ENCODE peak calls at places on chromosome 9, in nine cellular contexts. One of them, this sample, is unnamed.

GRCh38 chr9:99253134-99253533 is 31.1 kb downstream of the SEC61B start:
- DNase-seq in A549: no peak
- DNase-seq in CD8-positive, alpha-beta T cell: no peak
- DNase-seq in H1: no peak
- DNase-seq in left lung: no peak
- DNase-seq in dorsolateral prefrontal cortex: no peak
- DNase-seq in mammary epithelial cell: no peak
- DNase-seq in Panc1: no peak
- DNase-seq in upper lobe of right lung: no peak
- DNase-seq in this sample: no peak

GRCh38 chr9:92877531-92878430 is at the start of gene ZNF484:
- DNase-seq in A549: peak
- DNase-seq in CD8-positive, alpha-beta T cell: peak
- DNase-seq in H1: peak
- DNase-seq in left lung: peak
- DNase-seq in dorsolateral prefrontal cortex: peak
- DNase-seq in mammary epithelial cell: peak
- DNase-seq in Panc1: peak
- DNase-seq in upper lobe of right lung: peak
- DNase-seq in this sample: peak

GRCh38 chr9:114612272-114612923 is 1.3 kb downstream of the TMEM268 start:
- DNase-seq in A549: no peak
- DNase-seq in CD8-positive, alpha-beta T cell: no peak
- DNase-seq in H1: no peak
- DNase-seq in left lung: no peak
- DNase-seq in dorsolateral prefrontal cortex: no peak
- DNase-seq in mammary epithelial cell: no peak
- DNase-seq in Panc1: no peak
- DNase-seq in upper lobe of right lung: peak
- DNase-seq in this sample: no peak

GRCh38 chr9:91255327-91255726 is 106.4 kb downstream of the AUH start:
- DNase-seq in A549: no peak
- DNase-seq in CD8-positive, alpha-beta T cell: no peak
- DNase-seq in H1: no peak
- DNase-seq in left lung: no peak
- DNase-seq in dorsolateral prefrontal cortex: no peak
- DNase-seq in mammary epithelial cell: no peak
- DNase-seq in Panc1: no peak
- DNase-seq in upper lobe of right lung: no peak
- DNase-seq in this sample: no peak

GRCh38 chr9:811101-811531 is 30.4 kb upstream of the DMRT1 start:
- DNase-seq in A549: peak
- DNase-seq in CD8-positive, alpha-beta T cell: no peak
- DNase-seq in H1: no peak
- DNase-seq in left lung: peak
- DNase-seq in dorsolateral prefrontal cortex: no peak
- DNase-seq in mammary epithelial cell: peak
- DNase-seq in Panc1: no peak
- DNase-seq in upper lobe of right lung: peak
- DNase-seq in this sample: no peak

GRCh38 chr9:30382271-30382670 is 2002.2 kb upstream of the ACO1 start:
- DNase-seq in A549: no peak
- DNase-seq in CD8-positive, alpha-beta T cell: no peak
- DNase-seq in H1: no peak
- DNase-seq in left lung: no peak
- DNase-seq in dorsolateral prefrontal cortex: no peak
- DNase-seq in mammary epithelial cell: no peak
- DNase-seq in Panc1: no peak
- DNase-seq in upper lobe of right lung: no peak
- DNase-seq in this sample: no peak

GRCh38 chr9:20884985-20885593 is 146.4 kb downstream of the HACD4 start:
- DNase-seq in A549: peak
- DNase-seq in CD8-positive, alpha-beta T cell: peak
- DNase-seq in H1: peak
- DNase-seq in left lung: peak
- DNase-seq in dorsolateral prefrontal cortex: no peak
- DNase-seq in mammary epithelial cell: peak
- DNase-seq in Panc1: peak
- DNase-seq in upper lobe of right lung: no peak
- DNase-seq in this sample: no peak

GRCh38 chr9:4298255-4299005 is 1.4 kb downstream of the GLIS3 start:
- DNase-seq in A549: peak
- DNase-seq in CD8-positive, alpha-beta T cell: no peak
- DNase-seq in H1: no peak
- DNase-seq in left lung: peak
- DNase-seq in dorsolateral prefrontal cortex: no peak
- DNase-seq in mammary epithelial cell: peak
- DNase-seq in Panc1: no peak
- DNase-seq in upper lobe of right lung: peak
- DNase-seq in this sample: peak

GRCh38 chr9:92059045-92059444 is 56.2 kb downstream of the SPTLC1 start:
- DNase-seq in A549: no peak
- DNase-seq in CD8-positive, alpha-beta T cell: no peak
- DNase-seq in H1: no peak
- DNase-seq in left lung: no peak
- DNase-seq in dorsolateral prefrontal cortex: no peak
- DNase-seq in mammary epithelial cell: no peak
- DNase-seq in Panc1: no peak
- DNase-seq in upper lobe of right lung: no peak
- DNase-seq in this sample: no peak

GRCh38 chr9:74534847-74535246 is 37.7 kb downstream of the RORB start:
- DNase-seq in A549: no peak
- DNase-seq in CD8-positive, alpha-beta T cell: no peak
- DNase-seq in H1: no peak
- DNase-seq in left lung: no peak
- DNase-seq in dorsolateral prefrontal cortex: no peak
- DNase-seq in mammary epithelial cell: no peak
- DNase-seq in Panc1: no peak
- DNase-seq in upper lobe of right lung: no peak
- DNase-seq in this sample: no peak

GRCh38 chr9:117737721-117738226 is 33.6 kb downstream of the TLR4 start:
- DNase-seq in A549: no peak
- DNase-seq in CD8-positive, alpha-beta T cell: no peak
- DNase-seq in H1: no peak
- DNase-seq in left lung: no peak
- DNase-seq in dorsolateral prefrontal cortex: peak
- DNase-seq in mammary epithelial cell: no peak
- DNase-seq in Panc1: no peak
- DNase-seq in upper lobe of right lung: no peak
- DNase-seq in this sample: no peak

GRCh38 chr9:135478858-135479468 is 619 bp upstream of the PPP1R26 start:
- DNase-seq in A549: peak
- DNase-seq in CD8-positive, alpha-beta T cell: no peak
- DNase-seq in H1: no peak
- DNase-seq in left lung: peak
- DNase-seq in dorsolateral prefrontal cortex: no peak
- DNase-seq in mammary epithelial cell: peak
- DNase-seq in Panc1: no peak
- DNase-seq in upper lobe of right lung: peak
- DNase-seq in this sample: peak

GRCh38 chr9:136001231-136001630 is 40.1 kb upstream of the UBAC1 start:
- DNase-seq in A549: peak
- DNase-seq in CD8-positive, alpha-beta T cell: no peak
- DNase-seq in H1: no peak
- DNase-seq in left lung: no peak
- DNase-seq in dorsolateral prefrontal cortex: no peak
- DNase-seq in mammary epithelial cell: no peak
- DNase-seq in Panc1: no peak
- DNase-seq in upper lobe of right lung: no peak
- DNase-seq in this sample: no peak

GRCh38 chr9:68981825-68982224 is 32.1 kb downstream of the PRKACG start:
- DNase-seq in A549: no peak
- DNase-seq in CD8-positive, alpha-beta T cell: no peak
- DNase-seq in H1: no peak
- DNase-seq in left lung: no peak
- DNase-seq in dorsolateral prefrontal cortex: no peak
- DNase-seq in mammary epithelial cell: no peak
- DNase-seq in Panc1: no peak
- DNase-seq in upper lobe of right lung: no peak
- DNase-seq in this sample: no peak

GRCh38 chr9:75797181-75797580 is 93.3 kb upstream of the PCSK5 start:
- DNase-seq in A549: no peak
- DNase-seq in CD8-positive, alpha-beta T cell: no peak
- DNase-seq in H1: no peak
- DNase-seq in left lung: no peak
- DNase-seq in dorsolateral prefrontal cortex: no peak
- DNase-seq in mammary epithelial cell: peak
- DNase-seq in Panc1: no peak
- DNase-seq in upper lobe of right lung: no peak
- DNase-seq in this sample: no peak

GRCh38 chr9:93266521-93267001 is 82.6 kb downstream of the WNK2 start:
- DNase-seq in A549: no peak
- DNase-seq in CD8-positive, alpha-beta T cell: no peak
- DNase-seq in H1: no peak
- DNase-seq in left lung: peak
- DNase-seq in dorsolateral prefrontal cortex: no peak
- DNase-seq in mammary epithelial cell: no peak
- DNase-seq in Panc1: no peak
- DNase-seq in upper lobe of right lung: no peak
- DNase-seq in this sample: no peak

GRCh38 chr9:124658165-124659017 is 112.7 kb downstream of the NR6A1 start:
- DNase-seq in A549: peak
- DNase-seq in CD8-positive, alpha-beta T cell: no peak
- DNase-seq in H1: no peak
- DNase-seq in left lung: peak
- DNase-seq in dorsolateral prefrontal cortex: peak
- DNase-seq in mammary epithelial cell: peak
- DNase-seq in Panc1: no peak
- DNase-seq in upper lobe of right lung: peak
- DNase-seq in this sample: no peak

GRCh38 chr9:109499631-109500120 is 1.6 kb upstream of the PTPN3 start:
- DNase-seq in A549: peak
- DNase-seq in CD8-positive, alpha-beta T cell: no peak
- DNase-seq in H1: no peak
- DNase-seq in left lung: peak
- DNase-seq in dorsolateral prefrontal cortex: no peak
- DNase-seq in mammary epithelial cell: no peak
- DNase-seq in Panc1: no peak
- DNase-seq in upper lobe of right lung: peak
- DNase-seq in this sample: peak

GRCh38 chr9:126752376-126752775 is 52.5 kb upstream of the ZBTB43 start:
- DNase-seq in A549: no peak
- DNase-seq in CD8-positive, alpha-beta T cell: no peak
- DNase-seq in H1: no peak
- DNase-seq in left lung: no peak
- DNase-seq in dorsolateral prefrontal cortex: no peak
- DNase-seq in mammary epithelial cell: peak
- DNase-seq in Panc1: no peak
- DNase-seq in upper lobe of right lung: no peak
- DNase-seq in this sample: no peak

GRCh38 chr9:14645648-14646047 is 47.6 kb downstream of the ZDHHC21 start:
- DNase-seq in A549: no peak
- DNase-seq in CD8-positive, alpha-beta T cell: no peak
- DNase-seq in H1: no peak
- DNase-seq in left lung: no peak
- DNase-seq in dorsolateral prefrontal cortex: no peak
- DNase-seq in mammary epithelial cell: no peak
- DNase-seq in Panc1: no peak
- DNase-seq in upper lobe of right lung: no peak
- DNase-seq in this sample: no peak

DNA sequence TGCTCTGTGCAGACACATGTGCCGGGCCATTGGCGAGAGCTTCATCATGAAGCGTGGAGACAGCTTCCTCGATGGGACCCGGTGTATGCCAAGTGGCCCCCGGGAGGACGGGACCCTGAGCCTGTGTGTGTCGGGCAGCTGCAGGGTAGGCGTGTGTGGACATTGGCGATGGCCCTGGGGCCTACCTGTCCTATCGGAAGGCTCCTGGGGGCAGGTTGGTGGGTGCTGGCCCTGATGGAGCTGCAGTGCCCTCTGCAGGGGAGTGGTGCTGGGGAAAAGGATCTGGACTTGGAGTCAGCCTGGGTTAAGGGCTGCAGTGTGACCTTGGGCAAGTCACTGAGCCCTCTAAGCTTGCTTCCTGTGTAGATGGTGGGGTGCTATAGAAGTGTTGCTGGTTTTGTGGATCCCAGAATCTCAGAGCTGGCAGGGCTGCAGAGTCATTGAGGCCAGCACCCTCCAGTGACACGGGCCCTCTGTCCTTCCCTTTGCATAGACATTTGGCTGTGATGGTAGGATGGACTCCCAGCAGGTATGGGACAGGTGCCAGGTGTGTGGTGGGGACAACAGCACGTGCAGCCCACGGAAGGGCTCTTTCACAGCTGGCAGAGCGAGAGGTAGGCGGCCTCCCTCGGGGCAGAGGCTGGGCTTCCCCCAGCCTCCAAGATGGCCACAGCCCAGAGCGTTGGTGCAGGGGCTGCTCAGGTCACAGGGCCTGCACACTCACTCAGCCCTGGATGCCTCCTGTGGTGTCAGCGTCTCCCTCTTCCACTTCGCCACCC is 15.8 kb downstream of the ADAMTS13 start:
- DNase-seq in A549: peak
- DNase-seq in CD8-positive, alpha-beta T cell: no peak
- DNase-seq in H1: no peak
- DNase-seq in left lung: no peak
- DNase-seq in dorsolateral prefrontal cortex: no peak
- DNase-seq in mammary epithelial cell: no peak
- DNase-seq in Panc1: no peak
- DNase-seq in upper lobe of right lung: no peak
- DNase-seq in this sample: no peak
- TF ChIP-seq CTCF in A549: peak
- TF ChIP-seq CTCF in CD8-positive, alpha-beta T cell: no peak
- TF ChIP-seq CTCF in H1: no peak
- TF ChIP-seq CTCF in left lung: no peak
- TF ChIP-seq CTCF in dorsolateral prefrontal cortex: no peak
- TF ChIP-seq CTCF in mammary epithelial cell: no peak
- TF ChIP-seq CTCF in Panc1: no peak
- TF ChIP-seq CTCF in upper lobe of right lung: no peak
- TF ChIP-seq CTCF in this sample: no peak

GRCh38 chr9:111040494-111040893 is 2.2 kb upstream of the LPAR1 start:
- DNase-seq in A549: no peak
- DNase-seq in CD8-positive, alpha-beta T cell: no peak
- DNase-seq in H1: no peak
- DNase-seq in left lung: no peak
- DNase-seq in dorsolateral prefrontal cortex: no peak
- DNase-seq in mammary epithelial cell: peak
- DNase-seq in Panc1: no peak
- DNase-seq in upper lobe of right lung: no peak
- DNase-seq in this sample: no peak
- H3K4me3 ChIP-seq in A549: no peak
- H3K4me3 ChIP-seq in CD8-positive, alpha-beta T cell: no peak
- H3K4me3 ChIP-seq in H1: no peak
- H3K4me3 ChIP-seq in left lung: no peak
- H3K4me3 ChIP-seq in dorsolateral prefrontal cortex: no peak
- H3K4me3 ChIP-seq in mammary epithelial cell: peak
- H3K4me3 ChIP-seq in Panc1: no peak
- H3K4me3 ChIP-seq in upper lobe of right lung: no peak
- H3K4me3 ChIP-seq in this sample: no peak

GRCh38 chr9:131030239-131030977 is 21.4 kb downstream of the LAMC3 start:
- DNase-seq in A549: no peak
- DNase-seq in CD8-positive, alpha-beta T cell: no peak
- DNase-seq in H1: no peak
- DNase-seq in left lung: no peak
- DNase-seq in dorsolateral prefrontal cortex: no peak
- DNase-seq in mammary epithelial cell: no peak
- DNase-seq in Panc1: no peak
- DNase-seq in upper lobe of right lung: no peak
- DNase-seq in this sample: no peak
- H3K27ac ChIP-seq in A549: no peak
- H3K27ac ChIP-seq in CD8-positive, alpha-beta T cell: no peak
- H3K27ac ChIP-seq in H1: no peak
- H3K27ac ChIP-seq in left lung: no peak
- H3K27ac ChIP-seq in dorsolateral prefrontal cortex: no peak
- H3K27ac ChIP-seq in mammary epithelial cell: no peak
- H3K27ac ChIP-seq in Panc1: no peak
- H3K27ac ChIP-seq in upper lobe of right lung: no peak
- H3K27ac ChIP-seq in this sample: no peak

GRCh38 chr9:79134654-79135053 is 437.1 kb upstream of the TLE4 start:
- DNase-seq in A549: peak
- DNase-seq in CD8-positive, alpha-beta T cell: no peak
- DNase-seq in H1: peak
- DNase-seq in left lung: no peak
- DNase-seq in dorsolateral prefrontal cortex: no peak
- DNase-seq in mammary epithelial cell: peak
- DNase-seq in Panc1: no peak
- DNase-seq in upper lobe of right lung: no peak
- DNase-seq in this sample: no peak
- TF ChIP-seq CTCF in A549: no peak
- TF ChIP-seq CTCF in CD8-positive, alpha-beta T cell: no peak
- TF ChIP-seq CTCF in H1: peak
- TF ChIP-seq CTCF in left lung: no peak
- TF ChIP-seq CTCF in dorsolateral prefrontal cortex: no peak
- TF ChIP-seq CTCF in mammary epithelial cell: peak
- TF ChIP-seq CTCF in Panc1: peak
- TF ChIP-seq CTCF in upper lobe of right lung: no peak
- TF ChIP-seq CTCF in this sample: no peak